ENCODE peak calls at places on chromosomes 4 and X, in six cellular contexts. X is cardiac septum, R is T-helper 2 cell, N is GM18507, E is SIG-M5, S is mesendoderm. M is an unnamed sample.

GRCh38 chr4:146472404-146472803 is 49.3 kb downstream of the SLC10A7 start:
- DNase-seq in E (no peak), N (no peak), X (no peak), R (no peak), S (peak; percentile 48), M (no peak)

GRCh38 chr4:123102897-123103489 is 180.6 kb upstream of the NUDT6 start:
- DNase-seq in S (peak; percentile 60), R (no peak), E (no peak), N (no peak), X (no peak), M (peak; percentile 73)

GRCh38 chrX:2401201-2401589 is 99.6 kb downstream of the DHRSX start:
- DNase-seq in S (no peak), R (no peak), X (no peak), N (no peak), E (no peak), M (no peak)

GRCh38 chrX:66023726-66024467 is 16.0 kb downstream of the VSIG4 start:
- DNase-seq in S (no peak), N (no peak), E (no peak), X (no peak), R (no peak), M (no peak)

GRCh38 chr4:159401791-159402380 is 299.0 kb downstream of the RAPGEF2 start:
- DNase-seq in R (no peak), E (no peak), N (no peak), X (no peak), S (peak; percentile 64), M (peak; percentile 89)

GRCh38 chr4:183411291-183411861 is 33.1 kb upstream of the CDKN2AIP start:
- DNase-seq in N (no peak), S (no peak), R (no peak), E (no peak), X (no peak), M (no peak)

GRCh38 chrX:139125916-139126315 is 404.6 kb upstream of the F9 start:
- DNase-seq in R (no peak), S (no peak), X (no peak), N (no peak), E (no peak), M (no peak)

GRCh38 chr4:41106081-41106480 is 108.3 kb downstream of the APBB2 start:
- DNase-seq in R (no peak), E (no peak), S (peak; percentile 72), N (no peak), X (no peak), M (no peak)

GRCh38 chrX:19548279-19548678 is 33.0 kb upstream of the MAP3K15 start:
- DNase-seq in X (no peak), S (no peak), R (no peak), N (no peak), E (no peak), M (no peak)

GRCh38 chr4:3429651-3430050 is 12.1 kb upstream of the HGFAC start:
- DNase-seq in S (no peak), X (no peak), R (no peak), N (no peak), E (no peak), M (no peak)

GRCh38 chr4:4995103-4995761 is 24.0 kb downstream of the CYTL1 start:
- DNase-seq in X (peak; percentile 83), R (no peak), N (peak; percentile 37), E (no peak), S (peak; percentile 90), M (peak; percentile 53)

GRCh38 chr4:80134936-80135701 is 62.1 kb upstream of the ANTXR2 start:
- DNase-seq in S (peak; percentile 95), X (no peak), E (no peak), R (no peak), N (no peak), M (peak; percentile 17)

GRCh38 chr4:79249879-79250503 is 75.9 kb downstream of the NAA11 start:
- DNase-seq in N (no peak), S (no peak), R (no peak), X (no peak), E (no peak), M (no peak)

GRCh38 chr4:27714073-27714472 is 853.4 kb downstream of the STIM2 start:
- DNase-seq in X (no peak), S (no peak), R (no peak), E (no peak), N (no peak), M (peak; percentile 3)

GRCh38 chr4:150257338-150257737 is 179.1 kb downstream of the DCLK2 start:
- DNase-seq in E (no peak), N (no peak), R (no peak), X (no peak), S (no peak), M (no peak)

GRCh38 chrX:153650959-153651358 is 4.0 kb downstream of the DUSP9 start:
- DNase-seq in N (no peak), X (no peak), E (no peak), R (no peak), S (no peak), M (no peak)

GRCh38 chr4:65798498-65799127 is 128.3 kb upstream of the EPHA5 start:
- DNase-seq in E (no peak), R (no peak), X (no peak), N (no peak), S (peak; percentile 50), M (no peak)

GRCh38 chr4:88037447-88037846 is 30.0 kb downstream of the PKD2 start:
- DNase-seq in N (no peak), X (no peak), S (no peak), R (no peak), E (no peak), M (no peak)

GRCh38 chrX:71096702-71097032 is 1.0 kb downstream of the FOXO4 start:
- DNase-seq in X (no peak), R (no peak), N (no peak), S (no peak), E (no peak), M (no peak)

GRCh38 chrX:94662665-94663064 is 988.7 kb downstream of the FAM133A start:
- DNase-seq in E (no peak), N (no peak), X (no peak), S (peak; percentile 6), R (no peak), M (no peak)

GRCh38 chr4:958314-958665 is 15.1 kb downstream of the DGKQ start:
- DNase-seq in E (no peak), S (no peak), X (no peak), R (no peak), N (no peak), M (no peak)